ENCODE peak calls at places on chromosome 12, in five cellular contexts. A is T-helper 9 cell, K is adipocyte, G is GM04504, O is GM23248. Z is an unnamed sample.

GRCh38 chr12:27031531-27031930 is 9.2 kb downstream of the MED21 start:
- DNase-seq in A (no peak), K (peak; percentile 42), G (no peak), O (no peak), Z (no peak)

GRCh38 chr12:57089259-57090245 is 638 bp downstream of the NAB2 start:
- DNase-seq in A (peak; percentile 24), K (peak; percentile 84), G (no peak), O (peak; percentile 73), Z (peak; percentile 35)

GRCh38 chr12:70722584-70723343 is 85.5 kb upstream of the PTPRB start:
- DNase-seq in A (no peak), K (no peak), G (no peak), O (no peak), Z (no peak)

GRCh38 chr12:40566246-40566645 is 126.0 kb upstream of the CNTN1 start:
- DNase-seq in A (no peak), K (no peak), G (no peak), O (no peak), Z (no peak)

GRCh38 chr12:27524839-27525238 is 833 bp downstream of the PPFIBP1 start:
- DNase-seq in A (no peak), K (peak; percentile 69), G (no peak), O (peak; percentile 67), Z (no peak)

GRCh38 chr12:110073049-110073831 is 24.9 kb upstream of the C12orf76 start:
- DNase-seq in A (no peak), K (peak; percentile 25), G (no peak), O (peak; percentile 55), Z (peak; percentile 54)

GRCh38 chr12:15662983-15663659 is 126.1 kb downstream of the EPS8 start:
- DNase-seq in A (no peak), K (no peak), G (no peak), O (no peak), Z (no peak)

GRCh38 chr12:120540445-120540844 is 6.3 kb downstream of the RNF10 start:
- DNase-seq in A (no peak), K (peak; percentile 61), G (no peak), O (peak; percentile 46), Z (no peak)

GRCh38 chr12:131133015-131133905 is 179.6 kb downstream of the ADGRD1 start:
- DNase-seq in A (no peak), K (no peak), G (no peak), O (peak; percentile 37), Z (no peak)

GRCh38 chr12:99915251-99916082 is 69.3 kb downstream of the ANKS1B start:
- DNase-seq in A (no peak), K (peak; percentile 65), G (no peak), O (peak; percentile 50), Z (no peak)

GRCh38 chr12:12890492-12890814 is 909 bp upstream of the GPRC5A start:
- DNase-seq in A (no peak), K (no peak), G (no peak), O (no peak), Z (no peak)

GRCh38 chr12:77943466-77943865 is 112.8 kb downstream of the NAV3 start:
- DNase-seq in A (no peak), K (peak; percentile 76), G (no peak), O (peak; percentile 88), Z (no peak)

GRCh38 chr12:20629414-20630156 is 65.5 kb upstream of the SLCO1C1 start:
- DNase-seq in A (no peak), K (peak; percentile 70), G (no peak), O (peak; percentile 61), Z (no peak)

GRCh38 chr12:109728921-109729836 is 15.6 kb downstream of the FAM222A start:
- DNase-seq in A (no peak), K (no peak), G (no peak), O (no peak), Z (no peak)

GRCh38 chr12:47032644-47033043 is 46.8 kb upstream of the PCED1B start:
- DNase-seq in A (no peak), K (peak; percentile 84), G (peak; percentile 40), O (peak; percentile 81), Z (peak; percentile 60)

GRCh38 chr12:92556622-92557421 is 146.0 kb upstream of the PLEKHG7 start:
- DNase-seq in A (no peak), K (no peak), G (no peak), O (no peak), Z (no peak)

GRCh38 chr12:122226366-122227222 is 742 bp upstream of the DIABLO start:
- DNase-seq in A (no peak), K (no peak), G (no peak), O (no peak), Z (no peak)

GRCh38 chr12:72368298-72368697 is 96.1 kb downstream of the TRHDE start:
- DNase-seq in A (no peak), K (no peak), G (no peak), O (peak; percentile 4), Z (no peak)

GRCh38 chr12:60212159-60213000 is 616.6 kb downstream of the SLC16A7 start:
- DNase-seq in A (no peak), K (peak; percentile 33), G (no peak), O (no peak), Z (no peak)

GRCh38 chr12:64412458-64412857 is 8.3 kb downstream of the XPOT start:
- DNase-seq in A (no peak), K (no peak), G (no peak), O (no peak), Z (no peak)

GRCh38 chr12:2161478-2161877 is 108.7 kb downstream of the CACNA1C start:
- DNase-seq in A (no peak), K (no peak), G (no peak), O (peak; percentile 33), Z (no peak)

GRCh38 chr12:49334226-49334625 is 2.8 kb downstream of the C1QL4 start:
- DNase-seq in A (no peak), K (no peak), G (no peak), O (no peak), Z (no peak)

GRCh38 chr12:2944401-2945047 is 14.7 kb upstream of the TEAD4 start:
- DNase-seq in A (peak; percentile 23), K (peak; percentile 15), G (no peak), O (peak; percentile 39), Z (peak; percentile 53)

GRCh38 chr12:574475-575128 is 88.6 kb downstream of the NINJ2 start:
- DNase-seq in A (no peak), K (peak; percentile 35), G (no peak), O (peak; percentile 83), Z (no peak)

GRCh38 chr12:101298426-101298825 is 18.5 kb downstream of the UTP20 start:
- DNase-seq in A (no peak), K (peak; percentile 65), G (peak; percentile 12), O (peak; percentile 83), Z (no peak)

GRCh38 chr12:32390572-32391219 is 8.7 kb upstream of the FGD4 start:
- DNase-seq in A (no peak), K (no peak), G (no peak), O (peak; percentile 33), Z (no peak)

GRCh38 chr12:32897276-32897615 is 669 bp upstream of the PKP2 start:
- DNase-seq in A (no peak), K (no peak), G (no peak), O (no peak), Z (no peak)

GRCh38 chr12:6352198-6353173 is 10.6 kb upstream of the TNFRSF1A start:
- DNase-seq in A (no peak), K (peak; percentile 44), G (no peak), O (no peak), Z (peak; percentile 35)

Z was measured in OCI-LY7.